ENCODE peak calls at places on chromosome 9, in four cellular contexts. X is activated gamma-delta T cell treated with anti-CD3 and anti-CD28 coated beads, Interleukin-2, amount 50 U/mL, for 16 hours; C is GM10248; A is activated T-helper 1 cell treated with anti-CD3 and anti-CD28 coated beads, Interleukin-12 subunit alpha, Interleukin-12 subunit beta, Interleukin-2, Interleukin-4 antibody, amounts not matched to agents 30 ng/mL and 10 ng/mL and 1 ng/mL, durations not matched to agents 14 hours and 24 hours and 36 hours. R is an unnamed sample.

GRCh38 chr9:32737378-32737777 is 46.0 kb upstream of the TMEM215 start:
- DNase-seq in X (no peak), C (no peak), A (no peak), R (no peak)

GRCh38 chr9:113998529-113999255 is 79.4 kb downstream of the AMBP start:
- DNase-seq in X (no peak), C (no peak), A (no peak), R (no peak)

GRCh38 chr9:121122450-121123032 is 47.8 kb downstream of the CNTRL start:
- DNase-seq in X (no peak), C (no peak), A (no peak), R (no peak)

GRCh38 chr9:69193685-69194032 is 19.6 kb downstream of the TJP2 start:
- DNase-seq in X (no peak), C (no peak), A (no peak), R (no peak)

GRCh38 chr9:16329699-16330113 is 540.8 kb downstream of the BNC2 start:
- DNase-seq in X (no peak), C (no peak), A (no peak), R (no peak)

GRCh38 chr9:18017136-18017535 is 438.3 kb downstream of the SH3GL2 start:
- DNase-seq in X (no peak), C (no peak), A (no peak), R (no peak)

GRCh38 chr9:134870311-134870694 is 10.3 kb upstream of the FCN2 start:
- DNase-seq in X (no peak), C (no peak), A (no peak), R (no peak)

GRCh38 chr9:17810728-17811634 is 232.1 kb downstream of the SH3GL2 start:
- DNase-seq in X (no peak), C (peak), A (peak), R (no peak)

GRCh38 chr9:132233138-132233537 is 71.3 kb downstream of the NTNG2 start:
- DNase-seq in X (no peak), C (no peak), A (no peak), R (no peak)

GRCh38 chr9:131239307-131239975 is 36.9 kb downstream of the FAM78A start:
- DNase-seq in X (no peak), C (no peak), A (no peak), R (no peak)

GRCh38 chr9:109319631-109320233 is 1.1 kb downstream of the EPB41L4B start:
- DNase-seq in X (no peak), C (no peak), A (no peak), R (no peak)

GRCh38 chr9:132754236-132754635 is 84.0 kb downstream of the GTF3C4 start:
- DNase-seq in X (no peak), C (no peak), A (no peak), R (no peak)

GRCh38 chr9:136567651-136568287 is 21.9 kb upstream of the NOTCH1 start:
- DNase-seq in X (no peak), C (no peak), A (no peak), R (no peak)

GRCh38 chr9:95206143-95206542 is 111.4 kb downstream of the FANCC start:
- DNase-seq in X (no peak), C (no peak), A (no peak), R (no peak)

GRCh38 chr9:134964686-134965085 is 47.0 kb upstream of the FCN1 start:
- DNase-seq in X (no peak), C (no peak), A (no peak), R (no peak)

GRCh38 chr9:109463924-109464625 is 34.0 kb downstream of the PTPN3 start:
- DNase-seq in X (no peak), C (no peak), A (peak), R (no peak)

GRCh38 chr9:132415181-132415580 is 5.2 kb downstream of the CFAP77 start:
- DNase-seq in X (no peak), C (no peak), A (no peak), R (no peak)

GRCh38 chr9:113822315-113822714 is 53.8 kb upstream of the ZNF618 start:
- DNase-seq in X (no peak), C (no peak), A (no peak), R (no peak)

GRCh38 chr9:91896096-91896495 is 53.9 kb downstream of the ROR2 start:
- DNase-seq in X (no peak), C (no peak), A (no peak), R (no peak)

GRCh38 chr9:124818431-124819281 is 34.6 kb upstream of the WDR38 start:
- DNase-seq in X (no peak), C (no peak), A (no peak), R (no peak)